ENCODE peak calls at places on chromosome 2, in six cellular contexts. X, J, Q, N, Y and R are unnamed samples.

GRCh38 chr2:173355132-173355865 is 627 bp downstream of the CDCA7 start:
- DNase-seq in Y (peak; percentile 23), N (peak; percentile 28), J (peak; percentile 41), Q (peak; percentile 70), X (peak; percentile 51), R (no peak)

GRCh38 chr2:44016282-44016681 is 20.5 kb upstream of the LRPPRC start:
- DNase-seq in Y (no peak), X (peak; percentile 62), N (no peak), J (peak; percentile 34), Q (peak; percentile 49), R (no peak)

GRCh38 chr2:67463810-67464209 is 66.7 kb downstream of the ETAA1 start:
- DNase-seq in Q (no peak), N (peak; percentile 64), Y (no peak), X (no peak), J (no peak), R (no peak)

GRCh38 chr2:65017335-65017734 is 28.1 kb downstream of the SLC1A4 start:
- DNase-seq in N (no peak), X (no peak), Y (no peak), J (no peak), Q (no peak), R (no peak)

GRCh38 chr2:240747256-240747655 is 55.6 kb downstream of the AQP12A start:
- DNase-seq in X (no peak), Q (no peak), J (no peak), Y (no peak), N (no peak), R (no peak)

GRCh38 chr2:240955306-240956101 is 42.9 kb upstream of the SNED1 start:
- DNase-seq in Y (no peak), J (peak; percentile 21), X (no peak), Q (no peak), N (no peak), R (peak; percentile 91)

GRCh38 chr2:235757212-235757611 is 263.4 kb downstream of the AGAP1 start:
- DNase-seq in Q (no peak), J (no peak), N (no peak), Y (no peak), X (no peak), R (no peak)

GRCh38 chr2:189702071-189702470 is 27.6 kb downstream of the ANKAR start:
- DNase-seq in N (no peak), X (no peak), J (no peak), Q (peak; percentile 3), Y (no peak), R (no peak)

GRCh38 chr2:100539221-100539620 is 23.6 kb upstream of the PDCL3 start:
- DNase-seq in J (no peak), N (no peak), Q (no peak), Y (no peak), X (no peak), R (no peak)

GRCh38 chr2:211157856-211158463 is 601.6 kb downstream of the CPS1 start:
- DNase-seq in X (peak; percentile 73), N (peak; percentile 57), Y (peak; percentile 15), Q (peak; percentile 65), J (peak; percentile 69), R (no peak)

GRCh38 chr2:100785621-100786296 is 34.2 kb upstream of the NPAS2 start:
- DNase-seq in Q (peak; percentile 15), Y (no peak), J (no peak), X (no peak), N (no peak), R (no peak)

GRCh38 chr2:196105956-196106355 is 37.3 kb upstream of the DNAH7 start:
- DNase-seq in X (no peak), Y (no peak), Q (peak; percentile 5), N (no peak), J (no peak), R (no peak)

GRCh38 chr2:85987266-85988178 is 98.7 kb upstream of the ST3GAL5 start:
- DNase-seq in Y (peak; percentile 57), J (no peak), X (no peak), N (no peak), Q (no peak), R (no peak)

GRCh38 chr2:162928356-162928755 is 89.8 kb upstream of the KCNH7 start:
- DNase-seq in J (no peak), Y (no peak), X (no peak), N (no peak), Q (peak; percentile 26), R (no peak)

GRCh38 chr2:222941510-222942032 is 80.7 kb downstream of the ACSL3 start:
- DNase-seq in X (no peak), J (no peak), Q (peak; percentile 52), N (no peak), Y (no peak), R (no peak)

GRCh38 chr2:48548871-48549270 is 18.9 kb downstream of the STON1 start:
- DNase-seq in J (no peak), X (no peak), Y (no peak), N (no peak), Q (peak; percentile 30), R (no peak)

GRCh38 chr2:513981-514706 is 163.1 kb downstream of the TMEM18 start:
- DNase-seq in Q (no peak), Y (no peak), N (no peak), J (no peak), X (no peak), R (no peak)

GRCh38 chr2:216017365-216017764 is 4.0 kb upstream of the MREG start:
- DNase-seq in Y (no peak), Q (peak; percentile 51), N (no peak), X (no peak), J (no peak), R (peak; percentile 70)

GRCh38 chr2:208031608-208032019 is 6.3 kb upstream of the PLEKHM3 start:
- DNase-seq in Q (peak; percentile 51), Y (no peak), X (no peak), N (no peak), J (no peak), R (no peak)

GRCh38 chr2:134201559-134201958 is 52.3 kb upstream of the MGAT5 start:
- DNase-seq in Q (no peak), N (no peak), Y (no peak), X (no peak), J (no peak), R (no peak)

GRCh38 chr2:232541195-232541960 is 1.9 kb downstream of the CHRNG start:
- DNase-seq in N (no peak), Q (no peak), X (no peak), J (no peak), Y (peak; percentile 11), R (no peak)

GRCh38 chr2:120833127-120833675 is 97.5 kb downstream of the GLI2 start:
- DNase-seq in X (no peak), J (peak; percentile 7), Y (no peak), Q (no peak), N (no peak), R (no peak)

GRCh38 chr2:102425441-102426132 is 2.6 kb downstream of the IL18RAP start:
- DNase-seq in Y (no peak), N (no peak), X (no peak), J (no peak), Q (no peak), R (no peak)

GRCh38 chr2:218806346-218806978 is 24.5 kb downstream of the CYP27A1 start:
- DNase-seq in X (no peak), Q (peak; percentile 99), J (peak; percentile 76), Y (peak; percentile 77), N (no peak), R (no peak)

GRCh38 chr2:12014088-12014960 is 267.9 kb downstream of the LPIN1 start:
- DNase-seq in Q (peak; percentile 73), N (no peak), J (no peak), X (no peak), Y (no peak), R (no peak)

GRCh38 chr2:138502253-138503086 is 900 bp downstream of the SPOPL start:
- DNase-seq in Q (peak; percentile 39), X (no peak), J (no peak), N (no peak), Y (no peak), R (no peak)

GRCh38 chr2:128589681-128590080 is 271.0 kb upstream of the HS6ST1 start:
- DNase-seq in Q (no peak), N (no peak), X (no peak), Y (no peak), J (no peak), R (no peak)

DNA sequence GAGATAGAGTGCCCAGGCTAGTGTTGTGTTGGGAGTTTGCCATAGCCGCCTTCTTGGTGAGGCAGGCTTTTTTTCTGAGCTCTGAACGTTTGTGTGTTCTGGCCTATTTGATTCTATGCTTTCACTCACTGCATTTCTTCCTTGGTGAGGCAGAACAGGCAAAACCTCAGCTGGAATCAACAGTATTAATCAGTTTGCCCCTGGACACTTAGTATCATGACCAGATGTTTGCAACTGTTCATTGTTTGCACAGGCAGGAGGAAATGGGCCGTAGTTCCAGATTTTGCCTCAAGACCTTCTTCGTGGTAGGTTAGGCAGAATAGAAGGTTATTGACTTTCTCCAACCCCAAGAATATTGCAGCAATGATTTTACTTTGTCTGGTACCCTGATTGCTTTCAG is 218.1 kb upstream of the RASGRP3 start:
- DNase-seq in J (no peak), X (no peak), Y (no peak), Q (no peak), N (no peak), R (no peak)
- H3K27ac ChIP-seq in J (no peak overlapping the region), X (no peak overlapping the region), Y (no peak overlapping the region), Q (no peak overlapping the region), N (no peak overlapping the region), R (no peak overlapping the region)

GRCh38 chr2:205769879-205770278 is 87.6 kb downstream of the NRP2 start:
- DNase-seq in J (no peak), X (no peak), N (no peak), Q (no peak), Y (no peak), R (no peak)

GRCh38 chr2:205772983-205773382 is 90.7 kb downstream of the NRP2 start:
- DNase-seq in Q (no peak), Y (no peak), J (no peak), X (no peak), N (no peak), R (no peak)

GRCh38 chr2:205770557-205770956 is 88.3 kb downstream of the NRP2 start:
- DNase-seq in J (no peak), X (no peak), Y (no peak), Q (no peak), N (no peak), R (no peak)

GRCh38 chr2:205771063-205771462 is 88.8 kb downstream of the NRP2 start:
- DNase-seq in Q (no peak), N (no peak), X (no peak), Y (no peak), J (no peak), R (no peak)

GRCh38 chr2:205771666-205772065 is 89.4 kb downstream of the NRP2 start:
- DNase-seq in N (no peak), J (no peak), X (no peak), Q (no peak), Y (no peak), R (no peak)
- H3K27ac ChIP-seq in N (no peak overlapping the region), J (no peak overlapping the region), X (no peak overlapping the region), Q (no peak overlapping the region), Y (peak overlapping the region; percentile 66), R (no peak overlapping the region)

GRCh38 chr2:113723411-113723810 is 33.0 kb downstream of the SLC35F5 start:
- DNase-seq in Y (no peak), N (no peak), J (no peak), X (no peak), Q (no peak), R (no peak)
- H3K27ac ChIP-seq in Y (no peak overlapping the region), N (no peak overlapping the region), J (no peak overlapping the region), X (no peak overlapping the region), Q (no peak overlapping the region), R (no peak overlapping the region)

GRCh38 chr2:205976120-205976814 is 109.7 kb downstream of the INO80D start:
- DNase-seq in Q (no peak), N (no peak), X (no peak), Y (no peak), J (no peak), R (no peak)
- H3K27ac ChIP-seq in Q (no peak overlapping the region), N (no peak overlapping the region), X (no peak overlapping the region), Y (no peak overlapping the region), J (no peak overlapping the region), R (no peak overlapping the region)